ENCODE peak calls at places on chromosomes 6 and 20, in five cellular contexts. P is adipocyte; E is CD4-positive, alpha-beta memory T cell; X is CD8-positive, alpha-beta T cell; I is Peyer's patch. S is an unnamed sample. For H3K4me1, the result is how much of the 10 kb centered on the place peaks cover.

GRCh38 chr6:96836579-96837137 is 619 bp downstream of the GPR63 start:
- DNase-seq in P (peak), E (no peak), X (no peak), I (no peak), S (no peak)

GRCh38 chr20:57038608-57039440 is 227.6 kb downstream of the BMP7 start:
- DNase-seq in P (no peak), E (no peak), X (no peak), I (no peak), S (no peak)

GRCh38 chr20:35093245-35093884 is 758 bp upstream of the TRPC4AP start:
- DNase-seq in P (peak), E (no peak), X (no peak), I (no peak), S (no peak)

GRCh38 chr6:5379647-5380242 is 118.4 kb downstream of the FARS2 start:
- DNase-seq in P (peak), E (no peak), X (no peak), I (peak), S (no peak)

GRCh38 chr20:41657655-41658054 is 39.5 kb upstream of the CHD6 start:
- DNase-seq in P (no peak), E (no peak), X (no peak), I (no peak), S (no peak)

GRCh38 chr6:129364037-129364436 is 345.9 kb downstream of the ARHGAP18 start:
- DNase-seq in P (no peak), E (no peak), X (no peak), I (no peak), S (no peak)

GRCh38 chr20:53940356-53940694 is 130.1 kb downstream of the BCAS1 start:
- DNase-seq in P (no peak), E (no peak), X (no peak), I (no peak), S (no peak)

GRCh38 chr20:11375368-11375767 is 542.3 kb upstream of the BTBD3 start:
- DNase-seq in P (no peak), E (no peak), X (no peak), I (no peak), S (no peak)

GRCh38 chr6:133730881-133731280 is 158.0 kb upstream of the TCF21 start:
- DNase-seq in P (no peak), E (no peak), X (no peak), I (no peak), S (no peak)

GRCh38 chr6:49662877-49663231 is 26.2 kb upstream of the RHAG start:
- DNase-seq in P (no peak), E (no peak), X (no peak), I (no peak), S (no peak)

GRCh38 chr6:117280922-117281321 is 15.6 kb downstream of the VGLL2 start:
- DNase-seq in P (no peak), E (no peak), X (no peak), I (no peak), S (no peak)

GRCh38 chr20:24584538-24585356 is 115.3 kb downstream of the SYNDIG1 start:
- DNase-seq in P (peak), E (no peak), X (no peak), I (no peak), S (no peak)

GRCh38 chr6:132063738-132064137 is 112.6 kb upstream of the CCN2 start:
- DNase-seq in P (peak), E (no peak), X (no peak), I (no peak), S (no peak)

GRCh38 chr20:25220021-25220730 is 24.7 kb downstream of the ENTPD6 start:
- DNase-seq in P (no peak), E (no peak), X (no peak), I (no peak), S (no peak)

GRCh38 chr6:117483645-117484016 is 1.2 kb downstream of the DCBLD1 start:
- DNase-seq in P (peak), E (peak), X (no peak), I (no peak), S (no peak)

GRCh38 chr6:115766745-115767462 is 293.8 kb downstream of the FRK start:
- DNase-seq in P (no peak), E (no peak), X (no peak), I (no peak), S (no peak)

GRCh38 chr6:64520050-64520449 is 884.4 kb downstream of the PHF3 start:
- DNase-seq in P (peak), E (no peak), X (no peak), I (no peak), S (no peak)

GRCh38 chr6:16437095-16437494 is 198.7 kb downstream of the GMPR start:
- DNase-seq in P (no peak), E (no peak), X (no peak), I (no peak), S (no peak)

GRCh38 chr20:5402903-5403531 is 86.3 kb upstream of the PROKR2 start:
- DNase-seq in P (no peak), E (no peak), X (no peak), I (peak), S (no peak)

GRCh38 chr6:83756565-83756964 is 47.7 kb upstream of the SNAP91 start:
- DNase-seq in P (no peak), E (no peak), X (no peak), I (no peak), S (no peak)

GRCh38 chr6:105896052-105896820 is 189.9 kb upstream of the PRDM1 start:
- DNase-seq in P (no peak), E (no peak), X (no peak), I (no peak), S (no peak)

GRCh38 chr20:50211065-50211464 is 20.4 kb downstream of the CEBPB start:
- DNase-seq in P (no peak), E (no peak), X (no peak), I (no peak), S (no peak)

GRCh38 chr6:127069659-127070279 is 48.7 kb upstream of the RSPO3 start:
- DNase-seq in P (peak), E (no peak), X (no peak), I (no peak), S (no peak)

GRCh38 chr6:11194399-11195274 is 37.8 kb downstream of the NEDD9 start:
- DNase-seq in P (peak), E (no peak), X (no peak), I (no peak), S (no peak)

GRCh38 chr6:110329729-110330436 is 28.3 kb downstream of the METTL24 start:
- DNase-seq in P (peak), E (no peak), X (no peak), I (no peak), S (no peak)

GRCh38 chr6:29552512-29553051 is 7.0 kb downstream of the UBD start:
- DNase-seq in P (peak), E (peak), X (no peak), I (no peak), S (no peak)

GRCh38 chr20:63686492-63687321 is 9.7 kb upstream of the TNFRSF6B start:
- DNase-seq in P (peak), E (no peak), X (no peak), I (peak), S (peak)

GRCh38 chr6:56021943-56022342 is 146.6 kb upstream of the BMP5 start:
- DNase-seq in P (no peak), E (no peak), X (no peak), I (no peak), S (no peak)

GRCh38 chr6:110446405-110446804 is 30.0 kb downstream of the SLC22A16 start:
- DNase-seq in P (no peak), E (no peak), X (no peak), I (no peak), S (no peak)

GRCh38 chr6:28772480-28773381 is 151.1 kb downstream of the TRIM27 start:
- DNase-seq in P (no peak), E (no peak), X (no peak), I (no peak), S (no peak)

GRCh38 chr6:26660096-26660425 is 515 bp upstream of the ZNF322 start:
- DNase-seq in P (peak), E (peak), X (no peak), I (no peak), S (no peak)

GRCh38 chr20:52454660-52455059 is 263.1 kb upstream of the ZFP64 start:
- DNase-seq in P (no peak), E (no peak), X (no peak), I (no peak), S (no peak)

GRCh38 chr20:63087236-63087871 is 80.6 kb upstream of the BHLHE23 start:
- DNase-seq in P (no peak), E (no peak), X (no peak), I (peak), S (peak)

GRCh38 chr6:138907167-138907566 is 80.9 kb downstream of the REPS1 start:
- DNase-seq in P (no peak), E (no peak), X (no peak), I (no peak), S (no peak)

GRCh38 chr6:81130071-81130470 is 622.4 kb downstream of the TENT5A start:
- DNase-seq in P (peak), E (no peak), X (no peak), I (no peak), S (no peak)

GRCh38 chr6:111482959-111483735 is at the start of gene REV3L:
- DNase-seq in P (peak), E (peak), X (peak), I (peak), S (peak)

GRCh38 chr6:117520603-117521002 is 38.1 kb downstream of the DCBLD1 start:
- DNase-seq in P (no peak), E (no peak), X (no peak), I (no peak), S (no peak)

GRCh38 chr6:3484240-3484639 is 27.4 kb upstream of the SLC22A23 start:
- DNase-seq in P (peak), E (no peak), X (no peak), I (no peak), S (no peak)

GRCh38 chr6:135048915-135049314 is 5.7 kb downstream of the HBS1L start:
- DNase-seq in P (no peak), E (no peak), X (no peak), I (no peak), S (no peak)
- H3K4me1 ChIP-seq in P (under half), E (half or more), X (half or more), I (under half), S (half or more)

GRCh38 chr6:44732243-44732642 is 344.7 kb downstream of the CDC5L start:
- DNase-seq in P (no peak), E (no peak), X (no peak), I (no peak), S (no peak)
- H3K4me1 ChIP-seq in P (under half), E (under half), X (under half), I (under half), S (under half)

GRCh38 chr6:25267662-25268061 is 11.5 kb upstream of the CARMIL1 start:
- DNase-seq in P (no peak), E (no peak), X (no peak), I (no peak), S (no peak)
- H3K4me1 ChIP-seq in P (under half), E (under half), X (under half), I (under half), S (under half)

DNA sequence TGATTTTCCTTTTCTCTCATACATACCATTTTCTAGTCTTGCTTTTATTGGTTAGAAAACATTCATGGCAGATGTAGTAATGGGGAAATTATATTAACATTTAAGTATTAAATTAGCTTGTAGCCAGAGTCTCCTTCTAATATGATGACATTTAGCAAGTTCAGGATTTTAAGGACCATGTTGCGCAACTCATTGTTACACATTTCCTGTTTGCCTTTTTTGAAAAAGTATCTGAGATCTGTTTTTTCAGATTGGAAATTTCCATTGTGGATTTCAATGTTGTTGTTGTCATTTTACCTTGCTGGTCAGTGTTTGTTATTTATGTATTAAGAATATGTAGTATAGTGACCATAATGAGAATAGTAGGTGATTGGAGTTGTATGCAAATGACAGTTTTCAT is 38.7 kb downstream of the CDKAL1 start:
- DNase-seq in P (peak), E (no peak), X (no peak), I (no peak), S (no peak)
- H3K4me1 ChIP-seq in P (under half), E (under half), X (under half), I (under half), S (under half)